ENCODE peak calls at places on chromosome 15, in six cellular contexts. One of them, this sample, is unnamed.

GRCh38 chr15:40873625-40874561 is at the start of gene RHOV:
- DNase-seq in EL: peak
- DNase-seq in GF-D8: no peak
- DNase-seq in esophagus muscularis mucosa: no peak
- DNase-seq in OCI-M1: peak
- DNase-seq in naive thymus-derived CD4-positive, alpha-beta T cell: peak
- DNase-seq in this sample: peak

GRCh38 chr15:34436126-34436955 is 1.3 kb downstream of the GOLGA8A start:
- DNase-seq in EL: peak
- DNase-seq in GF-D8: no peak
- DNase-seq in esophagus muscularis mucosa: no peak
- DNase-seq in OCI-M1: no peak
- DNase-seq in naive thymus-derived CD4-positive, alpha-beta T cell: no peak
- DNase-seq in this sample: no peak

GRCh38 chr15:38857814-38858213 is 293.2 kb upstream of the RASGRP1 start:
- DNase-seq in EL: no peak
- DNase-seq in GF-D8: no peak
- DNase-seq in esophagus muscularis mucosa: no peak
- DNase-seq in OCI-M1: no peak
- DNase-seq in naive thymus-derived CD4-positive, alpha-beta T cell: no peak
- DNase-seq in this sample: no peak

GRCh38 chr15:100918690-100919480 is at the start of gene LRRK1:
- DNase-seq in EL: peak
- DNase-seq in GF-D8: no peak
- DNase-seq in esophagus muscularis mucosa: no peak
- DNase-seq in OCI-M1: no peak
- DNase-seq in naive thymus-derived CD4-positive, alpha-beta T cell: no peak
- DNase-seq in this sample: no peak

GRCh38 chr15:49712846-49713450 is 92.1 kb downstream of the DTWD1 start:
- DNase-seq in EL: no peak
- DNase-seq in GF-D8: peak
- DNase-seq in esophagus muscularis mucosa: no peak
- DNase-seq in OCI-M1: no peak
- DNase-seq in naive thymus-derived CD4-positive, alpha-beta T cell: no peak
- DNase-seq in this sample: no peak

GRCh38 chr15:63156708-63157065 is 590 bp downstream of the RPS27L start:
- DNase-seq in EL: peak
- DNase-seq in GF-D8: no peak
- DNase-seq in esophagus muscularis mucosa: no peak
- DNase-seq in OCI-M1: peak
- DNase-seq in naive thymus-derived CD4-positive, alpha-beta T cell: no peak
- DNase-seq in this sample: peak

GRCh38 chr15:80855206-80855605 is 76.0 kb downstream of the CEMIP start:
- DNase-seq in EL: no peak
- DNase-seq in GF-D8: no peak
- DNase-seq in esophagus muscularis mucosa: no peak
- DNase-seq in OCI-M1: no peak
- DNase-seq in naive thymus-derived CD4-positive, alpha-beta T cell: no peak
- DNase-seq in this sample: no peak

GRCh38 chr15:20352241-20353200 is 189.1 kb downstream of the GOLGA6L6 start:
- DNase-seq in EL: no peak
- DNase-seq in GF-D8: no peak
- DNase-seq in esophagus muscularis mucosa: no peak
- DNase-seq in OCI-M1: no peak
- DNase-seq in naive thymus-derived CD4-positive, alpha-beta T cell: no peak
- DNase-seq in this sample: no peak

GRCh38 chr15:81105521-81105920 is 28.5 kb upstream of the CFAP161 start:
- DNase-seq in EL: peak
- DNase-seq in GF-D8: no peak
- DNase-seq in esophagus muscularis mucosa: no peak
- DNase-seq in OCI-M1: no peak
- DNase-seq in naive thymus-derived CD4-positive, alpha-beta T cell: no peak
- DNase-seq in this sample: no peak

GRCh38 chr15:71813723-71814470 is 3.5 kb downstream of the NR2E3 start:
- DNase-seq in EL: no peak
- DNase-seq in GF-D8: no peak
- DNase-seq in esophagus muscularis mucosa: peak
- DNase-seq in OCI-M1: no peak
- DNase-seq in naive thymus-derived CD4-positive, alpha-beta T cell: no peak
- DNase-seq in this sample: no peak

GRCh38 chr15:100244796-100245495 is 96.8 kb downstream of the ADAMTS17 start:
- DNase-seq in EL: no peak
- DNase-seq in GF-D8: no peak
- DNase-seq in esophagus muscularis mucosa: no peak
- DNase-seq in OCI-M1: no peak
- DNase-seq in naive thymus-derived CD4-positive, alpha-beta T cell: no peak
- DNase-seq in this sample: no peak

GRCh38 chr15:29820802-29821160 is 1.5 kb downstream of the TJP1 start:
- DNase-seq in EL: no peak
- DNase-seq in GF-D8: no peak
- DNase-seq in esophagus muscularis mucosa: no peak
- DNase-seq in OCI-M1: no peak
- DNase-seq in naive thymus-derived CD4-positive, alpha-beta T cell: no peak
- DNase-seq in this sample: no peak

GRCh38 chr15:48090115-48090514 is 30.7 kb upstream of the SLC24A5 start:
- DNase-seq in EL: no peak
- DNase-seq in GF-D8: no peak
- DNase-seq in esophagus muscularis mucosa: no peak
- DNase-seq in OCI-M1: no peak
- DNase-seq in naive thymus-derived CD4-positive, alpha-beta T cell: no peak
- DNase-seq in this sample: no peak

GRCh38 chr15:67146875-67147381 is 81.5 kb downstream of the SMAD3 start:
- DNase-seq in EL: peak
- DNase-seq in GF-D8: no peak
- DNase-seq in esophagus muscularis mucosa: no peak
- DNase-seq in OCI-M1: no peak
- DNase-seq in naive thymus-derived CD4-positive, alpha-beta T cell: peak
- DNase-seq in this sample: no peak

GRCh38 chr15:34358367-34358766 is 8.6 kb downstream of the LPCAT4 start:
- DNase-seq in EL: no peak
- DNase-seq in GF-D8: no peak
- DNase-seq in esophagus muscularis mucosa: no peak
- DNase-seq in OCI-M1: peak
- DNase-seq in naive thymus-derived CD4-positive, alpha-beta T cell: no peak
- DNase-seq in this sample: no peak

GRCh38 chr15:67512140-67512539 is 8.8 kb upstream of the C15orf61 start:
- DNase-seq in EL: peak
- DNase-seq in GF-D8: no peak
- DNase-seq in esophagus muscularis mucosa: no peak
- DNase-seq in OCI-M1: no peak
- DNase-seq in naive thymus-derived CD4-positive, alpha-beta T cell: no peak
- DNase-seq in this sample: no peak

GRCh38 chr15:42130246-42130986 is 26.0 kb downstream of the PLA2G4F start:
- DNase-seq in EL: no peak
- DNase-seq in GF-D8: no peak
- DNase-seq in esophagus muscularis mucosa: peak
- DNase-seq in OCI-M1: no peak
- DNase-seq in naive thymus-derived CD4-positive, alpha-beta T cell: no peak
- DNase-seq in this sample: no peak

GRCh38 chr15:62164500-62165028 is 521 bp downstream of the C2CD4B start:
- DNase-seq in EL: peak
- DNase-seq in GF-D8: no peak
- DNase-seq in esophagus muscularis mucosa: no peak
- DNase-seq in OCI-M1: no peak
- DNase-seq in naive thymus-derived CD4-positive, alpha-beta T cell: no peak
- DNase-seq in this sample: no peak

GRCh38 chr15:59420986-59421618 is 16.9 kb upstream of the FAM81A start:
- DNase-seq in EL: peak
- DNase-seq in GF-D8: no peak
- DNase-seq in esophagus muscularis mucosa: no peak
- DNase-seq in OCI-M1: no peak
- DNase-seq in naive thymus-derived CD4-positive, alpha-beta T cell: no peak
- DNase-seq in this sample: no peak

GRCh38 chr15:88394553-88395159 is 72.5 kb downstream of the MRPL46 start:
- DNase-seq in EL: no peak
- DNase-seq in GF-D8: no peak
- DNase-seq in esophagus muscularis mucosa: no peak
- DNase-seq in OCI-M1: no peak
- DNase-seq in naive thymus-derived CD4-positive, alpha-beta T cell: no peak
- DNase-seq in this sample: no peak

GRCh38 chr15:76987896-76988860 is 6.7 kb upstream of the PSTPIP1 start:
- DNase-seq in EL: no peak
- DNase-seq in GF-D8: peak
- DNase-seq in esophagus muscularis mucosa: no peak
- DNase-seq in OCI-M1: no peak
- DNase-seq in naive thymus-derived CD4-positive, alpha-beta T cell: no peak
- DNase-seq in this sample: peak

GRCh38 chr15:70081612-70082011 is 16.1 kb downstream of the TLE3 start:
- DNase-seq in EL: no peak
- DNase-seq in GF-D8: no peak
- DNase-seq in esophagus muscularis mucosa: no peak
- DNase-seq in OCI-M1: no peak
- DNase-seq in naive thymus-derived CD4-positive, alpha-beta T cell: no peak
- DNase-seq in this sample: no peak

GRCh38 chr15:41417418-41417811 is 520 bp downstream of the RTF1 start:
- DNase-seq in EL: peak
- DNase-seq in GF-D8: no peak
- DNase-seq in esophagus muscularis mucosa: no peak
- DNase-seq in OCI-M1: peak
- DNase-seq in naive thymus-derived CD4-positive, alpha-beta T cell: peak
- DNase-seq in this sample: no peak

GRCh38 chr15:58698887-58699641 is 50.4 kb downstream of the ADAM10 start:
- DNase-seq in EL: no peak
- DNase-seq in GF-D8: no peak
- DNase-seq in esophagus muscularis mucosa: no peak
- DNase-seq in OCI-M1: peak
- DNase-seq in naive thymus-derived CD4-positive, alpha-beta T cell: no peak
- DNase-seq in this sample: no peak